ENCODE peak calls at places on chromosomes 1 and 21, in six cellular contexts. B, L, N, Q, G and I are unnamed samples.

GRCh38 chr1:47624531-47624930 is 186.7 kb downstream of the FOXD2 start:
- DNase-seq in B (peak; percentile 32), L (no peak), N (no peak), Q (no peak), G (peak; percentile 29), I (peak; percentile 27)

GRCh38 chr1:10962483-10962882 is 50.0 kb upstream of the TARDBP start:
- DNase-seq in B (no peak), L (peak; percentile 75), N (no peak), Q (no peak), G (no peak), I (no peak)

GRCh38 chr1:11691302-11691914 is at the start of gene DRAXIN:
- DNase-seq in B (no peak), L (peak; percentile 93), N (no peak), Q (no peak), G (no peak), I (no peak)

GRCh38 chr1:116962976-116963639 is 38.5 kb upstream of the CD101 start:
- DNase-seq in B (no peak), L (no peak), N (no peak), Q (no peak), G (no peak), I (no peak)

GRCh38 chr1:26784023-26784871 is 3.5 kb upstream of the PIGV start:
- DNase-seq in B (no peak), L (no peak), N (peak; percentile 80), Q (no peak), G (no peak), I (peak; percentile 99)

GRCh38 chr1:114008352-114009041 is 29.2 kb downstream of the OLFML3 start:
- DNase-seq in B (no peak), L (no peak), N (no peak), Q (no peak), G (no peak), I (no peak)

GRCh38 chr1:90371106-90371813 is 345.8 kb downstream of the BARHL2 start:
- DNase-seq in B (no peak), L (no peak), N (peak; percentile 1), Q (no peak), G (no peak), I (no peak)

GRCh38 chr1:17194981-17195528 is 9.9 kb upstream of the PADI1 start:
- DNase-seq in B (no peak), L (no peak), N (no peak), Q (no peak), G (no peak), I (no peak)

GRCh38 chr1:89843279-89844121 is 22.7 kb downstream of the LRRC8D start:
- DNase-seq in B (no peak), L (peak; percentile 93), N (peak; percentile 66), Q (peak; percentile 72), G (no peak), I (no peak)

GRCh38 chr1:233442392-233442791 is 114.9 kb downstream of the MAP3K21 start:
- DNase-seq in B (no peak), L (no peak), N (no peak), Q (no peak), G (no peak), I (no peak)

GRCh38 chr1:20380175-20380574 is 89.5 kb downstream of the VWA5B1 start:
- DNase-seq in B (no peak), L (no peak), N (no peak), Q (no peak), G (no peak), I (no peak)

GRCh38 chr21:38985423-38986378 is 180.0 kb downstream of the ETS2 start:
- DNase-seq in B (no peak), L (peak; percentile 84), N (peak; percentile 93), Q (no peak), G (no peak), I (no peak)

GRCh38 chr1:107162745-107163144 is 21.9 kb downstream of the NTNG1 start:
- DNase-seq in B (no peak), L (no peak), N (no peak), Q (no peak), G (no peak), I (no peak)

GRCh38 chr1:219794085-219794743 is 134.1 kb downstream of the SLC30A10 start:
- DNase-seq in B (no peak), L (no peak), N (no peak), Q (no peak), G (no peak), I (no peak)

GRCh38 chr1:232933026-232933425 is 17.4 kb upstream of the NTPCR start:
- DNase-seq in B (no peak), L (no peak), N (no peak), Q (no peak), G (no peak), I (no peak)

GRCh38 chr21:33975548-33976081 is 60.0 kb upstream of the ATP5PO start:
- DNase-seq in B (no peak), L (no peak), N (peak; percentile 43), Q (no peak), G (no peak), I (no peak)

GRCh38 chr1:110672001-110672752 is 2.6 kb downstream of the KCNA3 start:
- DNase-seq in B (no peak), L (peak; percentile 83), N (peak; percentile 39), Q (no peak), G (no peak), I (no peak)

DNA sequence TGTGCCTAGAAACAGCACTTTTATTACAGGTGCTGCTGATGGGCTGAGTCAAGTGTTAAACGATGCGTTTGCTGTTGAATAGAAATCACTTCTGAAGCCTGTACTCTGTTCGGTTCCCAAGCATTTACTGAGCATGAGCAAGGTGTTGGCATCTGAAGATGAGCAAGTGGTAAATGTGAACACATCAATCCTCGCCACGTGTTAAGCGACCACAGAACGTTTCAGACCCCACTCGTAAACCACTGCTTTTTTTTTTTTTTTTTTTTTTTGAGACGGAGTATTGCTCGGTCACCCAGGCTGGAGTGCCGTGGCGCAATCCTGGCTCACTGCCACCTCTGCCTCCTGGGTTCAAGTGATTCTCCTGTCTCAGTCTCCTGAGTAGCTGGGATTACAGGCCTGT is 241.2 kb downstream of the SETD4 start:
- DNase-seq in B (no peak), L (no peak), N (no peak), Q (no peak), G (no peak), I (no peak)
- TF ChIP-seq RAD21 in B (no peak), L (no peak), N (no peak), Q (no peak), G (no peak), I (no peak)

GRCh38 chr1:203124546-203125317 is 2.8 kb upstream of the ADORA1 start:
- DNase-seq in B (no peak), L (no peak), N (peak; percentile 34), Q (no peak), G (no peak), I (no peak)
- TF ChIP-seq RAD21 in B (no peak), L (no peak), N (no peak), Q (no peak), G (no peak), I (no peak)

GRCh38 chr1:155080250-155081228 is 1.9 kb downstream of the EFNA3 start:
- DNase-seq in B (no peak), L (peak; percentile 97), N (no peak), Q (no peak), G (no peak), I (no peak)

GRCh38 chr1:155079487-155080249 is 1.0 kb downstream of the EFNA3 start:
- DNase-seq in B (no peak), L (peak; percentile 75), N (no peak), Q (no peak), G (no peak), I (no peak)

GRCh38 chr1:155082941-155083541 is 4.4 kb downstream of the EFNA3 start:
- DNase-seq in B (no peak), L (no peak), N (no peak), Q (no peak), G (no peak), I (no peak)

GRCh38 chr1:155082301-155082940 is 3.8 kb downstream of the EFNA3 start:
- DNase-seq in B (no peak), L (no peak), N (no peak), Q (no peak), G (no peak), I (no peak)

GRCh38 chr1:155081472-155082300 is 3.0 kb downstream of the EFNA3 start:
- DNase-seq in B (no peak), L (no peak), N (no peak), Q (no peak), G (no peak), I (no peak)
- TF ChIP-seq RAD21 in B (no peak), L (no peak), N (no peak), Q (no peak), G (no peak), I (no peak)

GRCh38 chr1:40815420-40815819 is 31.8 kb downstream of the KCNQ4 start:
- DNase-seq in B (no peak), L (no peak), N (no peak), Q (no peak), G (no peak), I (no peak)

GRCh38 chr1:40808444-40808843 is 24.9 kb downstream of the KCNQ4 start:
- DNase-seq in B (no peak), L (no peak), N (no peak), Q (no peak), G (no peak), I (no peak)

GRCh38 chr1:40808909-40809308 is 25.3 kb downstream of the KCNQ4 start:
- DNase-seq in B (no peak), L (no peak), N (no peak), Q (no peak), G (no peak), I (no peak)

GRCh38 chr1:40806724-40807675 is 23.4 kb downstream of the KCNQ4 start:
- DNase-seq in B (no peak), L (no peak), N (no peak), Q (no peak), G (no peak), I (no peak)

DNA sequence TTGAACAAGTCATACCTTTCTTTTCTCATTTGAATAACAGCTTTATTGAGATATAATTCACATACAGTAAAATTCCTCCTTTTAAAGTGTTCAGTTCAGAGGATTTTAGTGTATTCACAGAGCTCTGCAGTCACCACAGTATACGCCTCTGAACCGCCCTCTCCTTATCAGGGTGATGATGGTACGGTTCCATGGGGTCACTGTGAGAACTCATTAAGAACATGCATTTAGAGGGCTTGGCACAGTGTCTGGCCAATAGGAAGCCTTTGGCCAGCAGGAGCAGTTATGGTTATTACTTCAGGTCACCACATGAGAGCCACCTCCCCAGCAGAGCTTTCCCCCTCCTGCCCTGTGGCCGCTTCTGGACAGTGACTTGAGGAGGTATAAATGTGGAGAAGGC is 27.3 kb downstream of the KCNQ4 start:
- DNase-seq in B (no peak), L (no peak), N (no peak), Q (no peak), G (no peak), I (no peak)
- TF ChIP-seq RAD21 in B (no peak), L (no peak), N (no peak), Q (no peak), G (no peak), I (no peak)

GRCh38 chr1:105793541-105794146 is 1262.8 kb upstream of the PRMT6 start:
- DNase-seq in B (no peak), L (peak; percentile 69), N (no peak), Q (no peak), G (no peak), I (peak; percentile 39)
- TF ChIP-seq RAD21 in B (peak; percentile 16), L (peak; percentile 87), N (peak; percentile 45), Q (peak; percentile 47), G (peak; percentile 92), I (peak; percentile 69)